ENCODE peak calls at places on chromosome 11, in five cellular contexts. One of them, this sample, is unnamed.
A peak's percentile ranks its signal among the peaks of the same experiment; 100 is the strongest.

GRCh38 chr11:31702966-31703365 is 108.2 kb downstream of the PAX6 start:
- DNase-seq in EL: peak; percentile 36
- DNase-seq in BJ: no peak
- DNase-seq in endothelial cell: no peak
- DNase-seq in stimulated activated effector memory CD8-positive, alpha-beta T cell treated with anti-CD3 and anti-CD28 coated beads, Interleukin-12 subunit alpha, Interleukin-12 subunit beta, amount 100 ng/mL, for 72 hours: no peak
- DNase-seq in this sample: no peak

GRCh38 chr11:132054822-132055221 is 684.4 kb downstream of the NTM start:
- DNase-seq in endothelial cell: no peak
- DNase-seq in stimulated activated effector memory CD8-positive, alpha-beta T cell treated with anti-CD3 and anti-CD28 coated beads, Interleukin-12 subunit alpha, Interleukin-12 subunit beta, amount 100 ng/mL, for 72 hours: no peak
- DNase-seq in BJ: peak; percentile 49
- DNase-seq in EL: peak; percentile 94
- DNase-seq in this sample: no peak

GRCh38 chr11:65842144-65842543 is 8.4 kb downstream of the SNX32 start:
- DNase-seq in endothelial cell: no peak
- DNase-seq in BJ: no peak
- DNase-seq in stimulated activated effector memory CD8-positive, alpha-beta T cell treated with anti-CD3 and anti-CD28 coated beads, Interleukin-12 subunit alpha, Interleukin-12 subunit beta, amount 100 ng/mL, for 72 hours: no peak
- DNase-seq in EL: no peak
- DNase-seq in this sample: no peak

GRCh38 chr11:34618406-34618805 is 2.5 kb upstream of the EHF start:
- DNase-seq in stimulated activated effector memory CD8-positive, alpha-beta T cell treated with anti-CD3 and anti-CD28 coated beads, Interleukin-12 subunit alpha, Interleukin-12 subunit beta, amount 100 ng/mL, for 72 hours: no peak
- DNase-seq in BJ: no peak
- DNase-seq in endothelial cell: no peak
- DNase-seq in EL: no peak
- DNase-seq in this sample: no peak

GRCh38 chr11:65479184-65480145 is 19.4 kb upstream of the MALAT1 start:
- DNase-seq in endothelial cell: no peak
- DNase-seq in BJ: peak; percentile 94
- DNase-seq in stimulated activated effector memory CD8-positive, alpha-beta T cell treated with anti-CD3 and anti-CD28 coated beads, Interleukin-12 subunit alpha, Interleukin-12 subunit beta, amount 100 ng/mL, for 72 hours: no peak
- DNase-seq in EL: peak; percentile 78
- DNase-seq in this sample: no peak

GRCh38 chr11:71171576-71171975 is 80.8 kb downstream of the SHANK2 start:
- DNase-seq in stimulated activated effector memory CD8-positive, alpha-beta T cell treated with anti-CD3 and anti-CD28 coated beads, Interleukin-12 subunit alpha, Interleukin-12 subunit beta, amount 100 ng/mL, for 72 hours: no peak
- DNase-seq in EL: no peak
- DNase-seq in endothelial cell: no peak
- DNase-seq in BJ: no peak
- DNase-seq in this sample: no peak

GRCh38 chr11:12418019-12418611 is 40.7 kb downstream of the PARVA start:
- DNase-seq in BJ: peak; percentile 77
- DNase-seq in EL: peak; percentile 97
- DNase-seq in endothelial cell: no peak
- DNase-seq in stimulated activated effector memory CD8-positive, alpha-beta T cell treated with anti-CD3 and anti-CD28 coated beads, Interleukin-12 subunit alpha, Interleukin-12 subunit beta, amount 100 ng/mL, for 72 hours: no peak
- DNase-seq in this sample: no peak

GRCh38 chr11:134947556-134947955 is 535.5 kb upstream of the B3GAT1 start:
- DNase-seq in endothelial cell: no peak
- DNase-seq in stimulated activated effector memory CD8-positive, alpha-beta T cell treated with anti-CD3 and anti-CD28 coated beads, Interleukin-12 subunit alpha, Interleukin-12 subunit beta, amount 100 ng/mL, for 72 hours: no peak
- DNase-seq in BJ: no peak
- DNase-seq in EL: no peak
- DNase-seq in this sample: no peak

GRCh38 chr11:69828276-69828970 is 9.2 kb upstream of the FGF3 start:
- DNase-seq in endothelial cell: no peak
- DNase-seq in stimulated activated effector memory CD8-positive, alpha-beta T cell treated with anti-CD3 and anti-CD28 coated beads, Interleukin-12 subunit alpha, Interleukin-12 subunit beta, amount 100 ng/mL, for 72 hours: no peak
- DNase-seq in BJ: no peak
- DNase-seq in EL: no peak
- DNase-seq in this sample: no peak

GRCh38 chr11:119729581-119730346 is 764 bp upstream of the NECTIN1 start:
- DNase-seq in EL: peak; percentile 76
- DNase-seq in endothelial cell: no peak
- DNase-seq in BJ: peak; percentile 30
- DNase-seq in stimulated activated effector memory CD8-positive, alpha-beta T cell treated with anti-CD3 and anti-CD28 coated beads, Interleukin-12 subunit alpha, Interleukin-12 subunit beta, amount 100 ng/mL, for 72 hours: no peak
- DNase-seq in this sample: no peak

GRCh38 chr11:13955971-13956421 is 6.5 kb upstream of the SPON1 start:
- DNase-seq in BJ: no peak
- DNase-seq in stimulated activated effector memory CD8-positive, alpha-beta T cell treated with anti-CD3 and anti-CD28 coated beads, Interleukin-12 subunit alpha, Interleukin-12 subunit beta, amount 100 ng/mL, for 72 hours: peak; percentile 63
- DNase-seq in EL: peak; percentile 61
- DNase-seq in endothelial cell: peak; percentile 64
- DNase-seq in this sample: peak; percentile 67

GRCh38 chr11:88813233-88813915 is 252.4 kb downstream of the GRM5 start:
- DNase-seq in stimulated activated effector memory CD8-positive, alpha-beta T cell treated with anti-CD3 and anti-CD28 coated beads, Interleukin-12 subunit alpha, Interleukin-12 subunit beta, amount 100 ng/mL, for 72 hours: no peak
- DNase-seq in EL: no peak
- DNase-seq in BJ: no peak
- DNase-seq in endothelial cell: no peak
- DNase-seq in this sample: no peak

GRCh38 chr11:111836766-111837165 is 34.6 kb downstream of the ALG9 start:
- DNase-seq in stimulated activated effector memory CD8-positive, alpha-beta T cell treated with anti-CD3 and anti-CD28 coated beads, Interleukin-12 subunit alpha, Interleukin-12 subunit beta, amount 100 ng/mL, for 72 hours: no peak
- DNase-seq in endothelial cell: no peak
- DNase-seq in EL: peak; percentile 18
- DNase-seq in BJ: no peak
- DNase-seq in this sample: no peak

GRCh38 chr11:67438121-67438902 is 830 bp upstream of the PTPRCAP start:
- DNase-seq in EL: no peak
- DNase-seq in endothelial cell: no peak
- DNase-seq in stimulated activated effector memory CD8-positive, alpha-beta T cell treated with anti-CD3 and anti-CD28 coated beads, Interleukin-12 subunit alpha, Interleukin-12 subunit beta, amount 100 ng/mL, for 72 hours: peak; percentile 88
- DNase-seq in BJ: no peak
- DNase-seq in this sample: no peak

GRCh38 chr11:112025682-112026081 is 474 bp downstream of the DLAT start:
- DNase-seq in BJ: no peak
- DNase-seq in stimulated activated effector memory CD8-positive, alpha-beta T cell treated with anti-CD3 and anti-CD28 coated beads, Interleukin-12 subunit alpha, Interleukin-12 subunit beta, amount 100 ng/mL, for 72 hours: no peak
- DNase-seq in endothelial cell: no peak
- DNase-seq in EL: peak; percentile 30
- DNase-seq in this sample: no peak

GRCh38 chr11:87338046-87338639 is 300.4 kb downstream of the TMEM135 start:
- DNase-seq in endothelial cell: no peak
- DNase-seq in BJ: no peak
- DNase-seq in stimulated activated effector memory CD8-positive, alpha-beta T cell treated with anti-CD3 and anti-CD28 coated beads, Interleukin-12 subunit alpha, Interleukin-12 subunit beta, amount 100 ng/mL, for 72 hours: no peak
- DNase-seq in EL: no peak
- DNase-seq in this sample: no peak

GRCh38 chr11:76007179-76007578 is 192.2 kb downstream of the UVRAG start:
- DNase-seq in endothelial cell: no peak
- DNase-seq in stimulated activated effector memory CD8-positive, alpha-beta T cell treated with anti-CD3 and anti-CD28 coated beads, Interleukin-12 subunit alpha, Interleukin-12 subunit beta, amount 100 ng/mL, for 72 hours: no peak
- DNase-seq in EL: peak; percentile 26
- DNase-seq in BJ: no peak
- DNase-seq in this sample: no peak

GRCh38 chr11:114142646-114143045 is 83.1 kb downstream of the ZBTB16 start:
- DNase-seq in stimulated activated effector memory CD8-positive, alpha-beta T cell treated with anti-CD3 and anti-CD28 coated beads, Interleukin-12 subunit alpha, Interleukin-12 subunit beta, amount 100 ng/mL, for 72 hours: no peak
- DNase-seq in EL: no peak
- DNase-seq in BJ: no peak
- DNase-seq in endothelial cell: no peak
- DNase-seq in this sample: no peak

GRCh38 chr11:86248609-86249008 is 4.1 kb downstream of the EED start:
- DNase-seq in endothelial cell: no peak
- DNase-seq in stimulated activated effector memory CD8-positive, alpha-beta T cell treated with anti-CD3 and anti-CD28 coated beads, Interleukin-12 subunit alpha, Interleukin-12 subunit beta, amount 100 ng/mL, for 72 hours: peak; percentile 60
- DNase-seq in EL: no peak
- DNase-seq in BJ: no peak
- DNase-seq in this sample: no peak

GRCh38 chr11:122074022-122074421 is 42.0 kb downstream of the BLID start:
- DNase-seq in EL: no peak
- DNase-seq in stimulated activated effector memory CD8-positive, alpha-beta T cell treated with anti-CD3 and anti-CD28 coated beads, Interleukin-12 subunit alpha, Interleukin-12 subunit beta, amount 100 ng/mL, for 72 hours: no peak
- DNase-seq in endothelial cell: no peak
- DNase-seq in BJ: no peak
- DNase-seq in this sample: no peak

GRCh38 chr11:28461338-28461737 is 353.1 kb downstream of the METTL15 start:
- DNase-seq in BJ: peak; percentile 5
- DNase-seq in endothelial cell: no peak
- DNase-seq in EL: peak; percentile 70
- DNase-seq in stimulated activated effector memory CD8-positive, alpha-beta T cell treated with anti-CD3 and anti-CD28 coated beads, Interleukin-12 subunit alpha, Interleukin-12 subunit beta, amount 100 ng/mL, for 72 hours: no peak
- DNase-seq in this sample: no peak

GRCh38 chr11:70628881-70629844 is 230.8 kb downstream of the CTTN start:
- DNase-seq in BJ: no peak
- DNase-seq in endothelial cell: no peak
- DNase-seq in EL: no peak
- DNase-seq in stimulated activated effector memory CD8-positive, alpha-beta T cell treated with anti-CD3 and anti-CD28 coated beads, Interleukin-12 subunit alpha, Interleukin-12 subunit beta, amount 100 ng/mL, for 72 hours: no peak
- DNase-seq in this sample: no peak

GRCh38 chr11:130581631-130582030 is 133.2 kb downstream of the ADAMTS15 start:
- DNase-seq in EL: no peak
- DNase-seq in BJ: no peak
- DNase-seq in endothelial cell: no peak
- DNase-seq in stimulated activated effector memory CD8-positive, alpha-beta T cell treated with anti-CD3 and anti-CD28 coated beads, Interleukin-12 subunit alpha, Interleukin-12 subunit beta, amount 100 ng/mL, for 72 hours: no peak
- DNase-seq in this sample: no peak

GRCh38 chr11:57515332-57516060 is at the start of gene SLC43A1:
- DNase-seq in BJ: no peak
- DNase-seq in EL: peak; percentile 60
- DNase-seq in endothelial cell: peak; percentile 38
- DNase-seq in stimulated activated effector memory CD8-positive, alpha-beta T cell treated with anti-CD3 and anti-CD28 coated beads, Interleukin-12 subunit alpha, Interleukin-12 subunit beta, amount 100 ng/mL, for 72 hours: peak; percentile 71
- DNase-seq in this sample: no peak

GRCh38 chr11:12440565-12440964 is 63.2 kb downstream of the PARVA start:
- DNase-seq in endothelial cell: no peak
- DNase-seq in stimulated activated effector memory CD8-positive, alpha-beta T cell treated with anti-CD3 and anti-CD28 coated beads, Interleukin-12 subunit alpha, Interleukin-12 subunit beta, amount 100 ng/mL, for 72 hours: no peak
- DNase-seq in EL: no peak
- DNase-seq in BJ: no peak
- DNase-seq in this sample: no peak

GRCh38 chr11:10473371-10473770 is 18.3 kb downstream of the AMPD3 start:
- DNase-seq in BJ: no peak
- DNase-seq in stimulated activated effector memory CD8-positive, alpha-beta T cell treated with anti-CD3 and anti-CD28 coated beads, Interleukin-12 subunit alpha, Interleukin-12 subunit beta, amount 100 ng/mL, for 72 hours: no peak
- DNase-seq in endothelial cell: no peak
- DNase-seq in EL: no peak
- DNase-seq in this sample: no peak

GRCh38 chr11:99614353-99614752 is 593.6 kb downstream of the CNTN5 start:
- DNase-seq in endothelial cell: no peak
- DNase-seq in BJ: no peak
- DNase-seq in EL: no peak
- DNase-seq in stimulated activated effector memory CD8-positive, alpha-beta T cell treated with anti-CD3 and anti-CD28 coated beads, Interleukin-12 subunit alpha, Interleukin-12 subunit beta, amount 100 ng/mL, for 72 hours: no peak
- DNase-seq in this sample: peak; percentile 13

GRCh38 chr11:37026326-37026725 is 428.3 kb upstream of the RAG2 start:
- DNase-seq in endothelial cell: no peak
- DNase-seq in BJ: no peak
- DNase-seq in EL: no peak
- DNase-seq in stimulated activated effector memory CD8-positive, alpha-beta T cell treated with anti-CD3 and anti-CD28 coated beads, Interleukin-12 subunit alpha, Interleukin-12 subunit beta, amount 100 ng/mL, for 72 hours: no peak
- DNase-seq in this sample: peak; percentile 18

GRCh38 chr11:104219081-104219480 is 55.1 kb upstream of the PDGFD start:
- DNase-seq in EL: no peak
- DNase-seq in stimulated activated effector memory CD8-positive, alpha-beta T cell treated with anti-CD3 and anti-CD28 coated beads, Interleukin-12 subunit alpha, Interleukin-12 subunit beta, amount 100 ng/mL, for 72 hours: no peak
- DNase-seq in endothelial cell: no peak
- DNase-seq in BJ: no peak
- DNase-seq in this sample: no peak

GRCh38 chr11:100612766-100613165 is 74.3 kb upstream of the ARHGAP42 start:
- DNase-seq in EL: peak; percentile 31
- DNase-seq in endothelial cell: no peak
- DNase-seq in BJ: no peak
- DNase-seq in stimulated activated effector memory CD8-positive, alpha-beta T cell treated with anti-CD3 and anti-CD28 coated beads, Interleukin-12 subunit alpha, Interleukin-12 subunit beta, amount 100 ng/mL, for 72 hours: no peak
- DNase-seq in this sample: no peak

GRCh38 chr11:26599421-26599820 is 27.4 kb upstream of the MUC15 start:
- DNase-seq in stimulated activated effector memory CD8-positive, alpha-beta T cell treated with anti-CD3 and anti-CD28 coated beads, Interleukin-12 subunit alpha, Interleukin-12 subunit beta, amount 100 ng/mL, for 72 hours: no peak
- DNase-seq in endothelial cell: no peak
- DNase-seq in BJ: no peak
- DNase-seq in EL: no peak
- DNase-seq in this sample: no peak

GRCh38 chr11:24870048-24870447 is 373.2 kb downstream of the LUZP2 start:
- DNase-seq in stimulated activated effector memory CD8-positive, alpha-beta T cell treated with anti-CD3 and anti-CD28 coated beads, Interleukin-12 subunit alpha, Interleukin-12 subunit beta, amount 100 ng/mL, for 72 hours: no peak
- DNase-seq in EL: no peak
- DNase-seq in endothelial cell: no peak
- DNase-seq in BJ: no peak
- DNase-seq in this sample: no peak

GRCh38 chr11:64729851-64730382 is 6.9 kb upstream of the NRXN2 start:
- DNase-seq in BJ: no peak
- DNase-seq in EL: peak; percentile 34
- DNase-seq in endothelial cell: peak; percentile 73
- DNase-seq in stimulated activated effector memory CD8-positive, alpha-beta T cell treated with anti-CD3 and anti-CD28 coated beads, Interleukin-12 subunit alpha, Interleukin-12 subunit beta, amount 100 ng/mL, for 72 hours: no peak
- DNase-seq in this sample: no peak

GRCh38 chr11:72609045-72609444 is 65.2 kb downstream of the PDE2A start:
- DNase-seq in stimulated activated effector memory CD8-positive, alpha-beta T cell treated with anti-CD3 and anti-CD28 coated beads, Interleukin-12 subunit alpha, Interleukin-12 subunit beta, amount 100 ng/mL, for 72 hours: no peak
- DNase-seq in EL: peak; percentile 16
- DNase-seq in BJ: no peak
- DNase-seq in endothelial cell: no peak
- DNase-seq in this sample: no peak

GRCh38 chr11:131579932-131580387 is 209.5 kb downstream of the NTM start:
- DNase-seq in EL: peak; percentile 38
- DNase-seq in endothelial cell: peak; percentile 65
- DNase-seq in BJ: no peak
- DNase-seq in stimulated activated effector memory CD8-positive, alpha-beta T cell treated with anti-CD3 and anti-CD28 coated beads, Interleukin-12 subunit alpha, Interleukin-12 subunit beta, amount 100 ng/mL, for 72 hours: no peak
- DNase-seq in this sample: peak; percentile 36

GRCh38 chr11:63906585-63906984 is 10.4 kb downstream of the RCOR2 start:
- DNase-seq in stimulated activated effector memory CD8-positive, alpha-beta T cell treated with anti-CD3 and anti-CD28 coated beads, Interleukin-12 subunit alpha, Interleukin-12 subunit beta, amount 100 ng/mL, for 72 hours: no peak
- DNase-seq in BJ: no peak
- DNase-seq in EL: no peak
- DNase-seq in endothelial cell: peak; percentile 40
- DNase-seq in this sample: no peak

This sample was measured in NT2/D1.